ENCODE peak calls at places on chromosomes 13 and 19, in four cellular contexts. One of them, this sample, is unnamed.

GRCh38 chr13:51825681-51826254 is 19.2 kb downstream of the TMEM272 start:
- DNase-seq in right cardiac atrium: no peak
- DNase-seq in amygdala: no peak
- DNase-seq in lung microvascular endothelial cell: no peak
- DNase-seq in this sample: no peak

GRCh38 chr19:28643284-28643683 is 569.7 kb downstream of the UQCRFS1 start:
- DNase-seq in right cardiac atrium: no peak
- DNase-seq in amygdala: no peak
- DNase-seq in lung microvascular endothelial cell: no peak
- DNase-seq in this sample: no peak

GRCh38 chr13:94617389-94618000 is 15.8 kb downstream of the GPR180 start:
- DNase-seq in right cardiac atrium: no peak
- DNase-seq in amygdala: no peak
- DNase-seq in lung microvascular endothelial cell: peak
- DNase-seq in this sample: no peak

GRCh38 chr19:38740252-38740592 is 4.1 kb downstream of the CAPN12 start:
- DNase-seq in right cardiac atrium: no peak
- DNase-seq in amygdala: no peak
- DNase-seq in lung microvascular endothelial cell: peak
- DNase-seq in this sample: no peak

GRCh38 chr19:10113964-10114650 is 2.6 kb downstream of the P2RY11 start:
- DNase-seq in right cardiac atrium: no peak
- DNase-seq in amygdala: no peak
- DNase-seq in lung microvascular endothelial cell: no peak
- DNase-seq in this sample: no peak

GRCh38 chr19:4388171-4389063 is 11.9 kb downstream of the SH3GL1 start:
- DNase-seq in right cardiac atrium: peak
- DNase-seq in amygdala: no peak
- DNase-seq in lung microvascular endothelial cell: no peak
- DNase-seq in this sample: no peak

GRCh38 chr19:18596752-18597157 is 8.2 kb downstream of the REX1BD start:
- DNase-seq in right cardiac atrium: peak
- DNase-seq in amygdala: no peak
- DNase-seq in lung microvascular endothelial cell: peak
- DNase-seq in this sample: peak

GRCh38 chr13:80630685-80631121 is 289.8 kb upstream of the SPRY2 start:
- DNase-seq in right cardiac atrium: no peak
- DNase-seq in amygdala: no peak
- DNase-seq in lung microvascular endothelial cell: peak
- DNase-seq in this sample: no peak

GRCh38 chr19:39913682-39914333 is 20.6 kb downstream of the FCGBP start:
- DNase-seq in right cardiac atrium: no peak
- DNase-seq in amygdala: no peak
- DNase-seq in lung microvascular endothelial cell: no peak
- DNase-seq in this sample: no peak

GRCh38 chr13:106407338-106407737 is 128.1 kb downstream of the EFNB2 start:
- DNase-seq in right cardiac atrium: no peak
- DNase-seq in amygdala: no peak
- DNase-seq in lung microvascular endothelial cell: peak
- DNase-seq in this sample: no peak

GRCh38 chr13:25678398-25678797 is 306.6 kb downstream of the ATP8A2 start:
- DNase-seq in right cardiac atrium: no peak
- DNase-seq in amygdala: no peak
- DNase-seq in lung microvascular endothelial cell: no peak
- DNase-seq in this sample: no peak

GRCh38 chr19:39438270-39438934 is 2.7 kb upstream of the RPS16 start:
- DNase-seq in right cardiac atrium: no peak
- DNase-seq in amygdala: no peak
- DNase-seq in lung microvascular endothelial cell: no peak
- DNase-seq in this sample: no peak

GRCh38 chr13:108306768-108307332 is 37.3 kb downstream of the TNFSF13B start:
- DNase-seq in right cardiac atrium: no peak
- DNase-seq in amygdala: no peak
- DNase-seq in lung microvascular endothelial cell: no peak
- DNase-seq in this sample: no peak

GRCh38 chr19:17775245-17775927 is 19.6 kb upstream of the B3GNT3 start:
- DNase-seq in right cardiac atrium: no peak
- DNase-seq in amygdala: no peak
- DNase-seq in lung microvascular endothelial cell: peak
- DNase-seq in this sample: no peak

GRCh38 chr19:48329167-48329891 is 4.0 kb downstream of the EMP3 start:
- DNase-seq in right cardiac atrium: no peak
- DNase-seq in amygdala: no peak
- DNase-seq in lung microvascular endothelial cell: peak
- DNase-seq in this sample: no peak

GRCh38 chr13:32255744-32256120 is 59.4 kb downstream of the ZAR1L start:
- DNase-seq in right cardiac atrium: no peak
- DNase-seq in amygdala: no peak
- DNase-seq in lung microvascular endothelial cell: peak
- DNase-seq in this sample: no peak

GRCh38 chr13:51629711-51630575 is 45.7 kb downstream of the WDFY2 start:
- DNase-seq in right cardiac atrium: no peak
- DNase-seq in amygdala: no peak
- DNase-seq in lung microvascular endothelial cell: no peak
- DNase-seq in this sample: no peak

GRCh38 chr13:106534844-106535551 is 464 bp downstream of the EFNB2 start:
- DNase-seq in right cardiac atrium: peak
- DNase-seq in amygdala: no peak
- DNase-seq in lung microvascular endothelial cell: peak
- DNase-seq in this sample: peak

GRCh38 chr13:44972956-44973581 is 16.2 kb downstream of the NUFIP1 start:
- DNase-seq in right cardiac atrium: no peak
- DNase-seq in amygdala: no peak
- DNase-seq in lung microvascular endothelial cell: peak
- DNase-seq in this sample: no peak

GRCh38 chr19:17872251-17873001 is 681 bp downstream of the SLC5A5 start:
- DNase-seq in right cardiac atrium: no peak
- DNase-seq in amygdala: no peak
- DNase-seq in lung microvascular endothelial cell: no peak
- DNase-seq in this sample: peak

GRCh38 chr19:39996218-39996810 is 546 bp upstream of the ZNF546 start:
- DNase-seq in right cardiac atrium: no peak
- DNase-seq in amygdala: no peak
- DNase-seq in lung microvascular endothelial cell: no peak
- DNase-seq in this sample: no peak

GRCh38 chr19:29665826-29666633 is 769 bp downstream of the PLEKHF1 start:
- DNase-seq in right cardiac atrium: peak
- DNase-seq in amygdala: no peak
- DNase-seq in lung microvascular endothelial cell: peak
- DNase-seq in this sample: peak

GRCh38 chr13:111626371-111627305 is 306.2 kb downstream of the TEX29 start:
- DNase-seq in right cardiac atrium: peak
- DNase-seq in amygdala: no peak
- DNase-seq in lung microvascular endothelial cell: no peak
- DNase-seq in this sample: peak

GRCh38 chr19:5968431-5969373 is 9.2 kb downstream of the RANBP3 start:
- DNase-seq in right cardiac atrium: no peak
- DNase-seq in amygdala: no peak
- DNase-seq in lung microvascular endothelial cell: peak
- DNase-seq in this sample: no peak

GRCh38 chr13:42355841-42356575 is 84.1 kb downstream of the AKAP11 start:
- DNase-seq in right cardiac atrium: no peak
- DNase-seq in amygdala: no peak
- DNase-seq in lung microvascular endothelial cell: no peak
- DNase-seq in this sample: no peak

GRCh38 chr13:45518525-45519235 is 53.9 kb downstream of the COG3 start:
- DNase-seq in right cardiac atrium: no peak
- DNase-seq in amygdala: no peak
- DNase-seq in lung microvascular endothelial cell: no peak
- DNase-seq in this sample: no peak

GRCh38 chr13:25463496-25463895 is 91.7 kb downstream of the ATP8A2 start:
- DNase-seq in right cardiac atrium: no peak
- DNase-seq in amygdala: no peak
- DNase-seq in lung microvascular endothelial cell: no peak
- DNase-seq in this sample: no peak

GRCh38 chr19:34597596-34597995 is 79.4 kb downstream of the SCGB2B2 start:
- DNase-seq in right cardiac atrium: no peak
- DNase-seq in amygdala: no peak
- DNase-seq in lung microvascular endothelial cell: no peak
- DNase-seq in this sample: no peak

GRCh38 chr13:101454767-101455166 is 2.3 kb downstream of the ITGBL1 start:
- DNase-seq in right cardiac atrium: no peak
- DNase-seq in amygdala: no peak
- DNase-seq in lung microvascular endothelial cell: peak
- DNase-seq in this sample: no peak

This sample was measured in Right ventricle myocardium inferior.